ENCODE peak calls at places on chromosomes 3 and 15, in seven cellular contexts. R is SK-N-SH, F is sigmoid colon, J is transverse colon, T is H1, Y is stomach, P is HepG2. U is an unnamed sample.

GRCh38 chr3:124529826-124530571 is 200.3 kb upstream of the UMPS start:
- DNase-seq in R (no peak), P (no peak), T (no peak), Y (no peak), J (no peak), F (no peak), U (no peak)

GRCh38 chr15:98442379-98442833 is 205.9 kb upstream of the IGF1R start:
- DNase-seq in T (peak; percentile 80), Y (peak; percentile 60), J (peak; percentile 45), F (no peak), R (peak; percentile 61), P (peak; percentile 51), U (no peak)

GRCh38 chr3:37221407-37221806 is 47.0 kb upstream of the LRRFIP2 start:
- DNase-seq in J (no peak), Y (no peak), R (no peak), T (no peak), P (peak; percentile 89), F (no peak), U (no peak)

GRCh38 chr3:19937459-19938362 is 3.7 kb upstream of the EFHB start:
- DNase-seq in F (no peak), P (peak; percentile 40), R (no peak), T (no peak), Y (no peak), J (no peak), U (no peak)

GRCh38 chr3:50450135-50450911 is 53.1 kb downstream of the CACNA2D2 start:
- DNase-seq in F (peak; percentile 88), Y (peak; percentile 79), J (peak; percentile 66), T (no peak), R (no peak), P (peak; percentile 12), U (peak; percentile 72)

GRCh38 chr3:66817946-66818557 is 180.1 kb upstream of the KBTBD8 start:
- DNase-seq in R (no peak), Y (no peak), F (no peak), J (no peak), P (no peak), T (no peak), U (no peak)

GRCh38 chr3:170528731-170529130 is 57.1 kb downstream of the SLC7A14 start:
- DNase-seq in Y (no peak), F (no peak), R (no peak), J (no peak), T (no peak), P (no peak), U (no peak)

GRCh38 chr3:31106912-31107311 is 212.5 kb upstream of the GADL1 start:
- DNase-seq in T (no peak), P (no peak), Y (no peak), R (no peak), J (no peak), F (no peak), U (no peak)

GRCh38 chr15:45583731-45584639 is 3.2 kb upstream of the BLOC1S6 start:
- DNase-seq in F (no peak), T (no peak), P (no peak), J (no peak), Y (no peak), R (no peak), U (no peak)
- TF ChIP-seq POLR2AphosphoS5 in F (no peak), T (no peak), P (no peak), J (no peak), Y (no peak), R (no peak), U (no peak)

DNA sequence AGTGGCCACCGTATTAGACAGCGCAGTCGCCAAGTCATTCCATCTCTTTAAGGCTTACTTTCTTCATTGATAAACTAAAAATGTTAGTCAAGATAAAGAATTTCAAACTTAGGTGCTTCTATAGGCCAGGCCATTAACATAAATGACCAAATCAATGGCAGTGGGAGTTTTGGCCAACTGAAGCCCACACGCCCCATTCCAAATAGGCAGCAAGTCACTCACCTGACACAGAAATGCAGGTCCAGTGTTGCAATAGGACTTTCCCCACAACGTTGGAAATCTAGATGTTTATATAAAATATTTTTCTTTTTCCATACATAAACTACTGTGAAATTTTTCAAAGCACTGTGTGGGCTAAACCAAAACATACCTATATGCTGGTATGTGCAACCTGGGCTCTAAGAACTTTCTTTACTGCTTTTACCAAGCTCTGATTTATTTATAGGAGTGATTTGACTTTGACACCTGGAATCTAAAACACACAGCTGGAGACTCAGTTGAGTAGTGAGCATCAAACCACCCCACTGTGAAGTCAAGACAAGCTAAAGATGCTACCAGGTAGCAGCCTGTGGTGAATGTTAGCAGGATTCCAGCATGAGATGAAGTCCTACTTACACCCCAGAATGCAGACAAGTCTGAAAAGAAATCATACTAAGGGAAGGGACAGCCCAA is 15.1 kb downstream of the GOLIM4 start:
- DNase-seq in R (no peak), J (no peak), Y (no peak), P (no peak), F (no peak), T (no peak), U (no peak)
- TF ChIP-seq EP300 in R (no peak), J (no peak), Y (no peak), P (no peak), F (no peak), T (no peak), U (no peak)

GRCh38 chr3:129001101-129001816 is at the start of gene EFCC1:
- DNase-seq in F (peak; percentile 90), T (peak; percentile 83), J (peak; percentile 46), R (peak; percentile 71), Y (no peak), P (no peak), U (peak; percentile 88)
- H3K4me3 ChIP-seq in F (peak within 1 kb of the TSS; percentile 41), T (peak within 1 kb of the TSS; percentile 67), J (peak within 1 kb of the TSS; percentile 23), R (peak within 1 kb of the TSS; percentile 19), Y (peak within 1 kb of the TSS; percentile 53), P (no peak within 1 kb of the TSS), U (peak within 1 kb of the TSS; percentile 46)

DNA sequence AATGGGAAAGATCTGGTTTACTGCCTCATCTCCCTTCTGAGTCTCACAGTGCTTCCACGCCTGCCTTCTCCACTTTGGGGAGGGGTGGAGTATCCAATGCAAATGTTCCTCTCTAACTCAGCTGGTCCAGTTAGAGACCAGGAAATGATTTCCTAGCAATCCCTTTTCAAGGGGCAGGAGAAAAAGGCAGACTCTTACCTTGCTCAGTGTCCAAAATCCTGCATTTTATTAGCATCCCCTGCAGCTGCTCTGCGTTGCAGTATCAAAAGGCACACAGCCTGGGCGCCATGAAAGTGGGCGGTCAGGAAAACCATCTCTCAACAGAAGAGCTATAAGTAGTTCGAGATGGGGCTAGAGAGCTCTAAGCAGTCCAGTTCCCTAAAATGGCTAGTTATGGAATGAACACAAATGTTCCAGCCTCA is 451.6 kb downstream of the FOXP1 start:
- DNase-seq in Y (no peak), R (no peak), T (no peak), F (no peak), J (no peak), P (no peak), U (no peak)
- TF ChIP-seq POLR2AphosphoS5 in Y (no peak), R (no peak), T (no peak), F (peak; percentile 42), J (no peak), P (no peak), U (no peak)

DNA sequence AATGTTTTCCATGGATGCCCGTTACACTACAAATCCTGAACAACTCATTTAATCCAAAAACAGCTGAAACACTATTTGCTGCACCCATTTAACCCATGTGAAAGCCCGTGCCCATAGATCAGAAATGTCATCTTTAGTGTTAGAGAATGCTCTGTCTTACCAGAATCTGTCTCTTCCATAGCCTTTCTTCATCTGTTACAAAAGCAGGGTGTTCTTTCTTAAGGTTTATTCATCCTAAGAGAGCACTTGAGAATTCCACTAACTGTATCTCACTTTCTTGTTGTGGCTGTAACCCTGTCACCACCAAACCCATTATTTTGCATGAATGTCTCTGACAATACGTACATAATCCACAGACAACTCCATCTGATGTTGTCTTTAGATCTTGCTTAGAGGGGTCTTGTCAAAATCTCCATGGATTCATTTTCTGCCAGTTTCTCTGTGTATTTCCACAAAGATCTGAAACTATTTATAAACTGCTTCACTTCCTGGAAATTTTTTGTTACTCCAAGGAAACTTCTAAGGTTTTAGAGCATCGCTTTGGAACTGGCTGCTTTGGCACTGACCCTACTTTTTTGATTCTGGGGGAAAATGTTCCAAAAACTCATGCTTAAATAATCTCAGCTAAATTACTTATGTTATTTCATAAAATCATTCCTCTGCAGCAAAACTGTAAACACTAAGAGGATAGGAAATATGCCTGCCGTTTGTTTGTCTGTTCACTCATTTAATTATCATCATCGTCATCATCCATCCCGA is 167.8 kb upstream of the CCDC54 start:
- DNase-seq in P (no peak), T (no peak), R (no peak), J (no peak), F (no peak), Y (no peak), U (no peak)
- TF ChIP-seq EP300 in P (no peak), T (no peak), R (no peak), J (no peak), F (no peak), Y (no peak), U (no peak)

GRCh38 chr15:61173899-61174689 is 55.0 kb downstream of the RORA start:
- DNase-seq in T (no peak), R (peak; percentile 55), J (no peak), Y (no peak), P (no peak), F (no peak), U (no peak)
- H3K4me3 ChIP-seq in T (no peak overlapping the region), R (no peak overlapping the region), J (no peak overlapping the region), Y (no peak overlapping the region), P (no peak overlapping the region), F (no peak overlapping the region), U (no peak overlapping the region)

DNA sequence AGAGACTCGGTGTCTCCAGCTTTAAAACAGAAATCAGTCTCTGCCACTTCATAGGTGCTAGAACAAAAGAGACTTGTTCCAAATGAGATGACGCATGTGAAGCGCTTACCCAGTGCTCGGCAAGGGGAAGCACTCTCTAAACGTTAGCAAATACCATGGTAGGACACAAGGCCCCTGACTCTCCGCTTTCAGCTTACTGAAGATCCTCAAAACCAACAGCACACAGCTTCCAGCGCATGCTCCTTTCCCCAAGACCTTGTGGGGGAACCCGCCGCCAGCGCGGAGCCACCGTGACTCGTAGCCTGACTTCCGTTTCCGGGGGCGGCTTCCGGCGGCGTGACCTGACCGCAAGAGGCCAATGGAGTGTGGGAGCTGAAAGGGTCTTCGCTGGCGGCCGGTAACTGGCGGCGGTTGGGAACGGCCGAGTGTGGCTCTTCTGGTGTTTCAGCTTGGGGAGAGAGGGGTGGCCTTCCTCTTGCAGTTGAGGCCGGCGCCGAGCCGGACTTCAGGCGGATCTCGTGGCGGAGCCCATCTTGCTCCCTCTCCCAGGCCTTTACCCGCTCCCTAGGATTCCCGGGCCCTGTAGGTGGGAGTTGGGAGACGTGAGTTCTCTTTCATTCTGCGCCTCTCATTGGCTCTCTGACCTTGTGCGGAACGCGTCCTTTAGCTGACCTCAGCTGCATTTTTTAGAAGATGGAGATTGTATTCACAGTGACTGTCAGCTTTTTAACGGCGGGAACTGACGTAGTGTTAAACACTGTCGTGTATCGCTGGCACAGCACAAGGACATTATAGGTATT is at the start of gene THUMPD3:
- DNase-seq in Y (peak; percentile 88), F (peak; percentile 92), J (peak; percentile 90), P (peak; percentile 93), R (peak; percentile 87), T (peak; percentile 92), U (peak; percentile 94)
- TF ChIP-seq POLR2AphosphoS5 in Y (peak; percentile 83), F (peak; percentile 92), J (peak; percentile 88), P (peak; percentile 97), R (peak; percentile 94), T (peak; percentile 97), U (no peak)

GRCh38 chr15:33115191-33115861 is 79.2 kb downstream of the FMN1 start:
- DNase-seq in T (no peak), Y (no peak), P (no peak), R (no peak), J (no peak), F (no peak), U (no peak)
- TF ChIP-seq EP300 in T (no peak), Y (no peak), P (no peak), R (no peak), J (no peak), F (no peak), U (no peak)